ENCODE peak calls at places on chromosomes 6 and 20, in five cellular contexts. V, D, C, S and J are unnamed samples.
A peak's percentile ranks its signal among the peaks of the same experiment; 100 is the strongest.

GRCh38 chr6:94658929-94659328 is 918.4 kb upstream of the MANEA start:
- DNase-seq in V (no peak), S (no peak), C (no peak), D (no peak), J (no peak)

GRCh38 chr6:43948527-43949450 is 178.5 kb downstream of the MRPL14 start:
- DNase-seq in C (no peak), V (no peak), D (no peak), S (no peak), J (no peak)

GRCh38 chr20:41969656-41970055 is 351.5 kb upstream of the CHD6 start:
- DNase-seq in D (no peak), S (peak; percentile 33), V (no peak), C (no peak), J (no peak)

GRCh38 chr6:33543116-33543515 is 37.0 kb downstream of the BAK1 start:
- DNase-seq in D (no peak), V (no peak), S (no peak), C (no peak), J (no peak)

GRCh38 chr6:150695652-150696051 is 96.0 kb downstream of the PLEKHG1 start:
- DNase-seq in D (no peak), C (no peak), V (no peak), S (no peak), J (no peak)

GRCh38 chr6:151004415-151005024 is 139.0 kb downstream of the MTHFD1L start:
- DNase-seq in C (no peak), V (no peak), S (no peak), D (no peak), J (peak; percentile 74)

GRCh38 chr20:62529916-62530642 is 54.3 kb upstream of the GATA5 start:
- DNase-seq in V (no peak), S (no peak), C (no peak), D (no peak), J (no peak)

GRCh38 chr20:64041040-64041780 is 5.2 kb downstream of the C20orf204 start:
- DNase-seq in D (no peak), V (no peak), C (no peak), S (no peak), J (no peak)

GRCh38 chr20:63929071-63929470 is 27.1 kb downstream of the UCKL1 start:
- DNase-seq in C (no peak), D (no peak), V (no peak), S (no peak), J (no peak)

GRCh38 chr6:134821914-134822862 is 127.7 kb downstream of the ALDH8A1 start:
- DNase-seq in S (no peak), D (no peak), C (no peak), V (no peak), J (no peak)

GRCh38 chr6:117992856-117993255 is 85.8 kb downstream of the SLC35F1 start:
- DNase-seq in C (no peak), V (no peak), S (no peak), D (no peak), J (no peak)

GRCh38 chr6:154653853-154654252 is 79.4 kb upstream of the SCAF8 start:
- DNase-seq in V (no peak), D (no peak), C (no peak), S (no peak), J (peak; percentile 52)

GRCh38 chr6:132199343-132199742 is 201.9 kb downstream of the MOXD1 start:
- DNase-seq in S (no peak), C (no peak), D (no peak), V (no peak), J (peak; percentile 14)

GRCh38 chr6:9138856-9139426 is 703.6 kb upstream of the SLC35B3 start:
- DNase-seq in S (no peak), D (no peak), C (no peak), V (no peak), J (no peak)

GRCh38 chr6:36897629-36898028 is 11.9 kb downstream of the C6orf89 start:
- DNase-seq in V (no peak), C (no peak), D (no peak), S (no peak), J (no peak)

GRCh38 chr6:87879144-87879861 is 168.3 kb upstream of the SPACA1 start:
- DNase-seq in V (no peak), D (no peak), C (no peak), S (no peak), J (no peak)

GRCh38 chr6:167687035-167687720 is 139.5 kb upstream of the AFDN start:
- DNase-seq in D (no peak), S (no peak), V (no peak), C (peak; percentile 16), J (no peak)

GRCh38 chr20:33863440-33864323 is 52.5 kb downstream of the CHMP4B start:
- DNase-seq in D (no peak), V (no peak), C (no peak), S (no peak), J (no peak)

GRCh38 chr20:3749087-3749688 is 16.7 kb downstream of the HSPA12B start:
- DNase-seq in D (no peak), S (peak; percentile 55), V (no peak), C (no peak), J (no peak)

GRCh38 chr6:53433617-53434285 is 85.0 kb upstream of the ELOVL5 start:
- DNase-seq in V (no peak), S (no peak), D (no peak), C (no peak), J (no peak)

GRCh38 chr6:37628611-37629320 is 68.9 kb downstream of the MDGA1 start:
- DNase-seq in S (no peak), D (no peak), V (no peak), C (no peak), J (no peak)

GRCh38 chr20:62745959-62746288 is 37.3 kb downstream of the NTSR1 start:
- DNase-seq in S (peak; percentile 37), V (no peak), C (no peak), D (no peak), J (no peak)

GRCh38 chr20:62064788-62065668 is 653 bp downstream of the TAF4 start:
- DNase-seq in V (peak; percentile 34), D (no peak), C (peak; percentile 64), S (no peak), J (peak; percentile 42)

GRCh38 chr6:27810768-27811298 is 101.4 kb downstream of the OR2B2 start:
- DNase-seq in C (no peak), D (no peak), S (no peak), V (no peak), J (no peak)

GRCh38 chr6:129345890-129346289 is 364.1 kb downstream of the ARHGAP18 start:
- DNase-seq in S (no peak), C (no peak), D (no peak), V (no peak), J (peak; percentile 12)

GRCh38 chr6:145872669-145873068 is 58.1 kb upstream of the FBXO30 start:
- DNase-seq in C (no peak), S (no peak), D (no peak), V (no peak), J (no peak)

GRCh38 chr20:62537649-62538292 is 62.0 kb upstream of the GATA5 start:
- DNase-seq in D (no peak), C (no peak), S (no peak), V (no peak), J (no peak)

GRCh38 chr20:36368400-36368799 is 62.3 kb downstream of the DLGAP4 start:
- DNase-seq in S (no peak), V (no peak), D (no peak), C (no peak), J (no peak)

GRCh38 chr20:61295726-61296628 is 43.9 kb downstream of the CDH4 start:
- DNase-seq in V (no peak), S (no peak), D (no peak), C (no peak), J (peak; percentile 91)

GRCh38 chr20:21702553-21703467 is 2.7 kb upstream of the PAX1 start:
- DNase-seq in S (peak; percentile 75), C (no peak), D (no peak), V (peak; percentile 60), J (peak; percentile 15)

GRCh38 chr20:3865152-3865886 is 18.7 kb downstream of the MAVS start:
- DNase-seq in V (no peak), C (no peak), S (no peak), D (no peak), J (no peak)

DNA sequence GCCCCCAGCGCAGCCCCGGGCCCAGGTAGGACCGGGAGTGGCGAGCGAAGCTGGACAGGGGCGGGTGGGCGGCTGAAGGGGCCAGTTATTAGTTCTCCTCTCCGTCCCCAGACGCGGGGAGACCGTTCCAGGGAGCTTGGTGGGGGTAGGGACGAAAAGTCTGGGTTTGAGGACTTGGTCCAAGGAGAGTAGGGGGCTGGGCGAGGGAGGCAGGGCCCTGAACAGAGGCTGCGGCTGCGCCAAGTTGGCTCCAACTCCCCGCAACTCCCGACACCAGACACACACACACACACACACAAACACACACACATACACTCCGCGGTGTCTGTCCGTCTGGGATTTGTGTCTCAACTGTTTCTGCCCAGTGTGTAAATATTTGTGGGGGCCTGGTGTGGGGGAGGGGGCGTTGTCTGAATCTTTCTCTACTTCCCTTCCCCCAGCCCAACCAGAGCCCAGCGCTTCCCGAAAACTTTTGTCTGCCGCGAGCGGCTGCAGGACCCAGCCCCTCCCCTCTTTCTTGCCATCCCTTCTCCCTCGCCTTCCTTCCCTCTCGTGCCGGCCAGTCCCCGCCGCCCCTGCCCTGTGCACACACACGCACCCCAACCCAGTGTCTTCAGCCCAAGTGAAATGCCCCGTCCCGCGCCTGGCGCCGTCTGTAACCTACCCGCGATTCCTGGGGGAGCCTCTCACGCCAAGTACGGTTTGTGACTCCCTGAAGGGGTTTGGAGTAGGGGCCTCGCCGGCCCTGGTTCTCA is 710 bp downstream of the MDFI start:
- DNase-seq in C (no peak), S (no peak), D (no peak), V (no peak), J (no peak)
- H3K27ac ChIP-seq in C (peak overlapping the region; percentile 50), S (peak overlapping the region; percentile 41), D (no peak overlapping the region), V (no peak overlapping the region), J (peak overlapping the region; percentile 85)

GRCh38 chr6:85416049-85416448 is 33.8 kb upstream of the NT5E start:
- DNase-seq in C (no peak), D (no peak), S (no peak), V (no peak), J (no peak)
- H3K27ac ChIP-seq in C (peak overlapping the region; percentile 16), D (no peak overlapping the region), S (no peak overlapping the region), V (no peak overlapping the region), J (no peak overlapping the region)

GRCh38 chr20:59157961-59158541 is 5.6 kb upstream of the ZNF831 start:
- DNase-seq in C (no peak), S (no peak), V (no peak), D (no peak), J (no peak)
- H3K27ac ChIP-seq in C (no peak overlapping the region), S (no peak overlapping the region), V (no peak overlapping the region), D (peak overlapping the region; percentile 94), J (no peak overlapping the region)

GRCh38 chr6:1037430-1037829 is 274.5 kb upstream of the FOXQ1 start:
- DNase-seq in C (no peak), D (no peak), S (no peak), V (no peak), J (no peak)

GRCh38 chr6:1039191-1039590 is 272.7 kb upstream of the FOXQ1 start:
- DNase-seq in V (no peak), D (no peak), C (no peak), S (no peak), J (peak; percentile 76)

GRCh38 chr6:1031671-1032070 is 280.2 kb upstream of the FOXQ1 start:
- DNase-seq in V (no peak), D (no peak), S (no peak), C (no peak), J (no peak)

GRCh38 chr6:1039746-1040145 is 272.2 kb upstream of the FOXQ1 start:
- DNase-seq in C (no peak), V (no peak), D (no peak), S (no peak), J (no peak)

DNA sequence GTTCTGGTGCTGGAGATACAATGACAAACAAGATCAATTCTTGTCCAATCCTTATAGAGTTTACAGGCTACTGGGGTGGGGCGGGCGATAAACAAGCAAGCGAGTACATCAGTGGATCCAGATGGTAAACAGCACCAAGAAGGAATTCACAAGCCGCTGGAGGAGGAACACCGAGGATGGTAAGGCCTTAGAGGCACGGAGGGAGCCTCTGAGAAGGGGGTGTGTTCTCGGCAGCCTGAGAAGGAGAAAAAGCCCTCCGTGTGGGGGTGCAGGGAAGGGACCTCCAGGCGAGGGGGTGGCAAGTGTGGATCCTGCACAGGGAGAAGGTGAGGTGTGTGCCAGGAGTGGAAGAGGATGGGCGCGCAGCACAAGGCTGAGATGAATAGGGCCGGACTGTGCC is 276.5 kb upstream of the FOXQ1 start:
- DNase-seq in C (no peak), D (no peak), S (no peak), V (no peak), J (no peak)
- H3K27ac ChIP-seq in C (peak overlapping the region; percentile 45), D (no peak overlapping the region), S (no peak overlapping the region), V (no peak overlapping the region), J (no peak overlapping the region)